ENCODE peak calls at places on chromosomes 2 and 18, in nine cellular contexts. V is endothelial cell of umbilical vein, T is heart right ventricle, D is sigmoid colon, J is left ventricle myocardium inferior, Z is brain microvascular endothelial cell, W is neural progenitor cell, K is colonic mucosa, M is tibial nerve. O is an unnamed sample.

GRCh38 chr2:223043164-223043941 is 8.6 kb upstream of the KCNE4 start:
- DNase-seq in V (peak), T (peak), D (no peak), J (no peak), Z (no peak), W (no peak), K (no peak), M (no peak), O (no peak)

GRCh38 chr2:201116959-201117734 is 1.2 kb downstream of the CFLAR start:
- DNase-seq in V (peak), T (peak), D (peak), J (peak), Z (peak), W (peak), K (peak), M (peak), O (no peak)

GRCh38 chr18:44321868-44322590 is 358.7 kb upstream of the SETBP1 start:
- DNase-seq in V (no peak), T (no peak), D (no peak), J (no peak), Z (no peak), W (no peak), K (no peak), M (no peak), O (no peak)

GRCh38 chr2:141570474-141571131 is 560.2 kb downstream of the LRP1B start:
- DNase-seq in V (no peak), T (no peak), D (no peak), J (no peak), Z (no peak), W (peak), K (no peak), M (no peak), O (peak)

GRCh38 chr18:10727477-10727876 is 201.7 kb downstream of the NAPG start:
- DNase-seq in V (no peak), T (no peak), D (no peak), J (no peak), Z (no peak), W (no peak), K (no peak), M (no peak), O (no peak)

GRCh38 chr2:15730545-15731212 is 139.0 kb downstream of the DDX1 start:
- DNase-seq in V (peak), T (peak), D (peak), J (peak), Z (peak), W (no peak), K (peak), M (peak), O (no peak)

GRCh38 chr2:176813526-176814179 is 398.9 kb upstream of the HNRNPA3 start:
- DNase-seq in V (no peak), T (no peak), D (no peak), J (no peak), Z (no peak), W (no peak), K (no peak), M (no peak), O (no peak)

GRCh38 chr2:124983595-124983994 is 958.5 kb downstream of the CNTNAP5 start:
- DNase-seq in V (no peak), T (no peak), D (no peak), J (no peak), Z (no peak), W (no peak), K (no peak), M (no peak), O (no peak)

GRCh38 chr2:62287895-62288589 is 92.1 kb downstream of the B3GNT2 start:
- DNase-seq in V (no peak), T (peak), D (peak), J (peak), Z (peak), W (no peak), K (peak), M (no peak), O (no peak)

GRCh38 chr2:149038442-149039212 is at the start of gene LYPD6B:
- DNase-seq in V (no peak), T (no peak), D (no peak), J (no peak), Z (no peak), W (peak), K (peak), M (no peak), O (peak)

GRCh38 chr18:51107082-51107481 is 77.1 kb downstream of the SMAD4 start:
- DNase-seq in V (no peak), T (no peak), D (no peak), J (no peak), Z (no peak), W (no peak), K (no peak), M (no peak), O (no peak)

GRCh38 chr2:231452799-231453508 is 11.3 kb downstream of the NCL start:
- DNase-seq in V (no peak), T (no peak), D (no peak), J (no peak), Z (no peak), W (peak), K (no peak), M (no peak), O (no peak)

GRCh38 chr2:55038428-55038827 is 11.8 kb downstream of the RTN4 start:
- DNase-seq in V (no peak), T (no peak), D (no peak), J (no peak), Z (no peak), W (no peak), K (no peak), M (no peak), O (no peak)

GRCh38 chr2:67083978-67084377 is 313.2 kb upstream of the ETAA1 start:
- DNase-seq in V (no peak), T (no peak), D (no peak), J (no peak), Z (no peak), W (no peak), K (no peak), M (no peak), O (no peak)

GRCh38 chr2:231347081-231347480 is 48.4 kb upstream of the B3GNT7 start:
- DNase-seq in V (no peak), T (no peak), D (no peak), J (no peak), Z (no peak), W (no peak), K (no peak), M (no peak), O (no peak)

GRCh38 chr2:204958371-204958770 is 413.1 kb downstream of the PARD3B start:
- DNase-seq in V (no peak), T (no peak), D (no peak), J (no peak), Z (no peak), W (no peak), K (no peak), M (no peak), O (no peak)

GRCh38 chr2:201070966-201071304 is 536 bp downstream of the HYCC2 start:
- DNase-seq in V (no peak), T (no peak), D (no peak), J (no peak), Z (no peak), W (peak), K (peak), M (no peak), O (no peak)

GRCh38 chr2:118249970-118250369 is 161.7 kb downstream of the INSIG2 start:
- DNase-seq in V (no peak), T (no peak), D (no peak), J (no peak), Z (no peak), W (no peak), K (no peak), M (no peak), O (no peak)

GRCh38 chr2:128322651-128323491 is 4.2 kb upstream of the HS6ST1 start:
- DNase-seq in V (no peak), T (no peak), D (peak), J (no peak), Z (no peak), W (peak), K (peak), M (no peak), O (no peak)

GRCh38 chr2:104885119-104885777 is 31.3 kb downstream of the POU3F3 start:
- DNase-seq in V (no peak), T (no peak), D (no peak), J (no peak), Z (no peak), W (no peak), K (no peak), M (no peak), O (no peak)

GRCh38 chr2:71498261-71498701 is 44.9 kb downstream of the DYSF start:
- DNase-seq in V (peak), T (no peak), D (peak), J (no peak), Z (peak), W (no peak), K (no peak), M (no peak), O (no peak)

GRCh38 chr2:174965992-174966789 is 39.0 kb downstream of the CHN1 start:
- DNase-seq in V (peak), T (no peak), D (no peak), J (no peak), Z (no peak), W (peak), K (no peak), M (no peak), O (no peak)

GRCh38 chr2:170155723-170156253 is 22.2 kb upstream of the MYO3B start:
- DNase-seq in V (no peak), T (no peak), D (no peak), J (no peak), Z (no peak), W (no peak), K (no peak), M (no peak), O (no peak)

GRCh38 chr18:62324917-62325805 is at the start of gene TNFRSF11A:
- DNase-seq in V (peak), T (no peak), D (no peak), J (peak), Z (no peak), W (peak), K (peak), M (no peak), O (peak)

GRCh38 chr2:173986805-173987204 is 21.6 kb upstream of the SP3 start:
- DNase-seq in V (no peak), T (peak), D (peak), J (no peak), Z (no peak), W (no peak), K (no peak), M (no peak), O (no peak)

GRCh38 chr2:227325824-227326195 is 759 bp downstream of the MFF start:
- DNase-seq in V (peak), T (peak), D (peak), J (peak), Z (peak), W (peak), K (peak), M (no peak), O (peak)

DNA sequence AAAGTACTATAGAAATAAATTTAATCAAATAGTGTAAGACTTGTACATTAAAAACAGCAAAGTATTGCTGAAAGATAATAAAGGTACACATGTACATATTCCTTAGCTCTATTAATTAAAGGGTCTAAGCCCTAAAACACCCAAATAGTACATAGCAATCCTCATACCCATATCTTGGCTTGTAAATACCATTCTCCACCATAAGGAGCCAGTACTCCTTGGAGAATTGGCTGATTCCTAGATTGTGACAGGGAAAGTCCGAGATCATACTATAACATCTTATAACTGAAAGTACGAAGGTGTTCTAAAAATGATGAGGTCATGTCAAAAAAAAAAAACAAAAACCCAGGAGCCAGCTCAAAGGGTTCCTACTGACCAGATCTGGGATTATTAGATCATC is 614.6 kb downstream of the SUCLG1 start:
- DNase-seq in V (no peak), T (no peak), D (no peak), J (no peak), Z (no peak), W (no peak), K (no peak), M (no peak), O (no peak)
- TF ChIP-seq CTCF in V (no peak), T (no peak), D (no peak), J (no peak), Z (no peak), W (peak), K (no peak), M (no peak), O (no peak)

GRCh38 chr18:58772161-58772560 is 92.5 kb upstream of the ZNF532 start:
- DNase-seq in V (no peak), T (no peak), D (no peak), J (no peak), Z (no peak), W (no peak), K (no peak), M (no peak), O (no peak)

GRCh38 chr18:58769321-58769720 is 95.4 kb upstream of the ZNF532 start:
- DNase-seq in V (no peak), T (no peak), D (no peak), J (no peak), Z (no peak), W (no peak), K (no peak), M (no peak), O (no peak)

GRCh38 chr18:58766164-58766563 is 94.9 kb downstream of the MALT1 start:
- DNase-seq in V (no peak), T (no peak), D (no peak), J (no peak), Z (no peak), W (no peak), K (no peak), M (no peak), O (no peak)

GRCh38 chr18:58762781-58763171 is 91.5 kb downstream of the MALT1 start:
- DNase-seq in V (no peak), T (no peak), D (no peak), J (no peak), Z (no peak), W (no peak), K (peak), M (no peak), O (no peak)

DNA sequence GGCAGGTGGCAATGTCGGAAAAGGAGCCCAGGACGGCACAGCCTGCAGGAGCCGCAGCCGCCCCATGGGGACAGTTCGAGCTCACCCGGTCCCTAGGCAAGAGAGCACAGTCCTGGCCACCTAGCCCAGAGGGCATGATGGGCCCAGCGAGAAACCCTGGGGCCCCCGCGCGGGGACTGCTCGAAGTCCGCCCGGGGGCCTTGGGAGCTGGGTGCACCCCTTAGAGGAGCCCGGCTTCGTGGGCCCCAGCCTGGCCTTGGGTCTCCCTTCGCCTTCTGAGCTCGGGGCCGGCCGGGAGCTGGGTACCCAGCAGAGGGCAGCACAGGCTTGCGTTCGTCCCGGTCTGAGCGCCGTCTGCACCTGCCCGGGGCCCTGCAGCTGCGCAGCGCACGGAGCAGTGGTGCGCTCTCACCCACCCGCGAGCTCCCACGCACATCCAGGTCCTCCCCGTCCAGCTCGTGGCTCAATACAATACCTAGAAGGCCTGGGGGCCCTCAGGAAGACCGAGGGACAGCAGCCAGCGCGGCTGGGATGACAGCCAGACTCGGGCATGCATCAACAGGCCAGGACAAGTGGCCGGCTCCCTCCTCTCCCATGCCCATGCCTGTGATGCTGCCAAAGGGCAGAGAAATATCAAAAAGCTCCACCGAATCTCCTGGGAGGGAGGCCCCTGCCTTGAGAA is 96.2 kb upstream of the ZNF532 start:
- DNase-seq in V (peak), T (peak), D (peak), J (peak), Z (no peak), W (peak), K (peak), M (peak), O (peak)
- H3K4me3 ChIP-seq in V (no peak), T (peak), D (peak), J (peak), Z (peak), W (peak), K (peak), M (peak), O (peak)

GRCh38 chr2:151422917-151423439 is 13.3 kb downstream of the RIF1 start:
- DNase-seq in V (no peak), T (no peak), D (no peak), J (no peak), Z (no peak), W (no peak), K (no peak), M (no peak), O (no peak)
- H3K27ac ChIP-seq in V (no peak), T (no peak), D (no peak), J (no peak), Z (no peak), W (peak), K (no peak), M (no peak), O (no peak)

GRCh38 chr18:477565-477964 is 22.9 kb downstream of the COLEC12 start:
- DNase-seq in V (no peak), T (no peak), D (no peak), J (no peak), Z (no peak), W (no peak), K (no peak), M (no peak), O (peak)
- TF ChIP-seq CTCF in V (peak), T (no peak), D (no peak), J (peak), Z (peak), W (peak), K (peak), M (no peak), O (peak)

DNA sequence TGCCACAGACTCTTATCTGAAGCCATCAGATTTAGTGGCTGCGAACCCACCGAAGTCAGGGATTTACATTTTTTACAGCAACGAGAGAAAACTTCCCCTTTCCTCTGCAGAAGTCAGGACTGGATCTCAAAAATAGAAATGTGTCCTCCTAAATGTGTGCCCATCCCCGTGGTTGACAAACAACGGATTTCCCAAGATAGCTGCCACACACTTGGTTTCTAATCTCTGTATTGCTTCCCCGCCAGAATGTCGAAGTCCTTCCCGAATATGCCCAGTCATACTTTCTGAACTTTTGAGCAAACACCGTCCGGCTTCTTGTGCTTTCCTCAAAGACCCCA is 847 bp upstream of the ADAM23 start:
- DNase-seq in V (no peak), T (no peak), D (no peak), J (no peak), Z (no peak), W (no peak), K (no peak), M (no peak), O (no peak)
- H3K4me3 ChIP-seq in V (peak), T (peak), D (peak), J (peak), Z (peak), W (peak), K (no peak), M (peak), O (peak)

GRCh38 chr2:39981877-39982276 is 202.8 kb upstream of the THUMPD2 start:
- DNase-seq in V (no peak), T (no peak), D (no peak), J (no peak), Z (no peak), W (no peak), K (no peak), M (no peak), O (peak)
- H3K27ac ChIP-seq in V (no peak), T (no peak), D (no peak), J (no peak), Z (no peak), W (no peak), K (no peak), M (no peak), O (peak)

GRCh38 chr18:650428-650858 is 7.0 kb upstream of the TYMS start:
- DNase-seq in V (no peak), T (no peak), D (no peak), J (no peak), Z (no peak), W (no peak), K (no peak), M (no peak), O (no peak)
- TF ChIP-seq CTCF in V (no peak), T (no peak), D (no peak), J (no peak), Z (no peak), W (no peak), K (no peak), M (no peak), O (no peak)